ENCODE peak calls at places on chromosomes 4 and X, in six cellular contexts. Z, K, N, X, T and G are unnamed samples.

GRCh38 chrX:37692918-37693317 is 7.3 kb downstream of the XK start:
- DNase-seq in N (no peak), T (peak), X (no peak), Z (no peak), K (no peak), G (no peak)

GRCh38 chr4:106329027-106329618 is 12.8 kb downstream of the AIMP1 start:
- DNase-seq in T (peak), N (no peak), X (no peak), K (peak), Z (peak), G (peak)

GRCh38 chr4:25865586-25865985 is 2.8 kb upstream of the SEL1L3 start:
- DNase-seq in X (no peak), Z (peak), K (no peak), T (no peak), N (no peak), G (no peak)

GRCh38 chr4:81963506-81964020 is 410.2 kb downstream of the HNRNPD start:
- DNase-seq in X (no peak), N (no peak), T (no peak), Z (no peak), K (no peak), G (no peak)

GRCh38 chr4:122542411-122543236 is 78.2 kb downstream of the IL21 start:
- DNase-seq in Z (no peak), X (peak), K (peak), T (peak), N (no peak), G (peak)

GRCh38 chrX:131942045-131942444 is 81.1 kb upstream of the STK26 start:
- DNase-seq in N (no peak), T (no peak), X (no peak), Z (no peak), K (no peak), G (no peak)

GRCh38 chrX:19065535-19065934 is 56.7 kb downstream of the ADGRG2 start:
- DNase-seq in Z (no peak), X (no peak), N (no peak), T (no peak), K (no peak), G (peak)

GRCh38 chrX:151694661-151695582 is at the start of gene PRRG3:
- DNase-seq in K (no peak), T (no peak), N (no peak), X (no peak), Z (no peak), G (no peak)

GRCh38 chrX:153669174-153669890 is 4.3 kb downstream of the PNCK start:
- DNase-seq in Z (no peak), N (no peak), K (peak), X (no peak), T (no peak), G (peak)

GRCh38 chr4:24642941-24643628 is 58.7 kb upstream of the DHX15 start:
- DNase-seq in N (no peak), T (peak), Z (peak), X (no peak), K (peak), G (no peak)

GRCh38 chr4:110005461-110006056 is 92.9 kb downstream of the EGF start:
- DNase-seq in X (peak), N (no peak), Z (peak), T (peak), K (peak), G (peak)

GRCh38 chr4:168584321-168584771 is 87.5 kb downstream of the PALLD start:
- DNase-seq in Z (no peak), K (peak), T (peak), N (no peak), X (no peak), G (no peak)

GRCh38 chr4:16752150-16752549 is 146.3 kb downstream of the LDB2 start:
- DNase-seq in T (peak), Z (no peak), X (no peak), N (no peak), K (peak), G (no peak)

GRCh38 chr4:83110222-83110945 is 4.1 kb downstream of the PLAC8 start:
- DNase-seq in K (peak), Z (peak), T (peak), N (peak), X (peak), G (peak)

GRCh38 chrX:109347618-109348017 is 134.3 kb downstream of the GUCY2F start:
- DNase-seq in Z (no peak), K (peak), X (no peak), N (no peak), T (peak), G (no peak)

GRCh38 chr4:121950680-121951569 is 935 bp downstream of the TRPC3 start:
- DNase-seq in N (no peak), Z (no peak), K (peak), T (peak), X (peak), G (peak)

GRCh38 chrX:100654256-100654655 is 10.3 kb downstream of the SRPX2 start:
- DNase-seq in K (peak), T (peak), N (no peak), Z (peak), X (no peak), G (no peak)

GRCh38 chr4:168696828-168697227 is 200.0 kb downstream of the PALLD start:
- DNase-seq in T (no peak), N (no peak), K (no peak), Z (no peak), X (no peak), G (no peak)

GRCh38 chr4:48215977-48216376 is 53.7 kb downstream of the TEC start:
- DNase-seq in X (no peak), Z (no peak), N (no peak), T (no peak), K (no peak), G (no peak)

GRCh38 chrX:138748480-138748879 is 37.0 kb upstream of the FGF13 start:
- DNase-seq in N (no peak), X (no peak), Z (peak), K (peak), T (peak), G (peak)

GRCh38 chr4:18366762-18367358 is 345.3 kb upstream of the LCORL start:
- DNase-seq in N (no peak), K (peak), X (peak), Z (peak), T (peak), G (peak)

GRCh38 chr4:136900706-136901105 is 631.6 kb downstream of the PCDH18 start:
- DNase-seq in T (peak), K (peak), X (no peak), N (no peak), Z (no peak), G (no peak)

GRCh38 chr4:4344915-4345527 is 41.9 kb upstream of the NSG1 start:
- DNase-seq in N (no peak), X (peak), T (no peak), K (no peak), Z (no peak), G (peak)

GRCh38 chr4:178271386-178271785 is 829.1 kb upstream of the AGA start:
- DNase-seq in X (no peak), Z (no peak), K (no peak), T (no peak), N (no peak), G (no peak)

GRCh38 chr4:85741921-85742591 is 267.1 kb downstream of the ARHGAP24 start:
- DNase-seq in T (no peak), K (no peak), N (no peak), X (no peak), Z (no peak), G (no peak)

GRCh38 chrX:130079824-130080406 is 30.4 kb downstream of the ELF4 start:
- DNase-seq in X (no peak), T (peak), K (peak), N (peak), Z (peak), G (peak)

GRCh38 chr4:77845929-77846328 is 16.7 kb upstream of the MRPL1 start:
- DNase-seq in K (no peak), T (no peak), Z (no peak), X (no peak), N (no peak), G (no peak)

GRCh38 chr4:121510260-121510942 is 129.6 kb upstream of the QRFPR start:
- DNase-seq in T (no peak), Z (no peak), N (no peak), K (no peak), X (no peak), G (peak)

GRCh38 chr4:187183826-187184225 is 460.2 kb upstream of the FAT1 start:
- DNase-seq in T (peak), N (no peak), X (no peak), Z (no peak), K (no peak), G (no peak)

GRCh38 chrX:63503541-63503940 is 152.4 kb upstream of the SPIN4 start:
- DNase-seq in N (no peak), K (peak), X (no peak), Z (peak), T (no peak), G (no peak)

DNA sequence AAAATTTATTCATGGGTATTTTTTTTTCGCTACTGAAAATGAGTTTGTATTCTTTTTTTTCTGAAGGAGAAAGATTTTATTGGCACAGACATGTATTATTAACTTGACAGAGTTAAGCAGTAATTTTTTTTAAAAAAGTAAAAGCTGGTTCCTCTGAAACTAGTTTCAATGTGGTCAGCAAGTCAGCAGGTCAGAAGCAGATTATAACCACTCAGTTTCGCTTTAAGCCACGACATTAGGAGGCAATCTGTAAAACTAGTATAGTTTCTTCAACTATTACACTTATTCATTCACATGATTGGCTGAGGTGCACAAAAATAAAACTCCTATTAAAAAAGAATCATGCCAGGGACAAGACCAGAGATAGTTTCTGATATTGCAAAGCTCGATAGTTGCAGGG is 714.2 kb upstream of the PCDH7 start:
- DNase-seq in N (no peak), X (no peak), K (no peak), Z (no peak), T (no peak), G (no peak)
- H3K4me3 ChIP-seq in N (no peak), X (no peak), K (no peak), Z (no peak), T (no peak), G (no peak)

GRCh38 chr4:107740381-107740780 is 20.3 kb upstream of the PAPSS1 start:
- DNase-seq in Z (peak), X (no peak), N (no peak), T (no peak), K (peak), G (peak)
- TF ChIP-seq CTCF in Z (peak), X (peak), N (peak), T (no peak), K (peak), G (peak)

DNA sequence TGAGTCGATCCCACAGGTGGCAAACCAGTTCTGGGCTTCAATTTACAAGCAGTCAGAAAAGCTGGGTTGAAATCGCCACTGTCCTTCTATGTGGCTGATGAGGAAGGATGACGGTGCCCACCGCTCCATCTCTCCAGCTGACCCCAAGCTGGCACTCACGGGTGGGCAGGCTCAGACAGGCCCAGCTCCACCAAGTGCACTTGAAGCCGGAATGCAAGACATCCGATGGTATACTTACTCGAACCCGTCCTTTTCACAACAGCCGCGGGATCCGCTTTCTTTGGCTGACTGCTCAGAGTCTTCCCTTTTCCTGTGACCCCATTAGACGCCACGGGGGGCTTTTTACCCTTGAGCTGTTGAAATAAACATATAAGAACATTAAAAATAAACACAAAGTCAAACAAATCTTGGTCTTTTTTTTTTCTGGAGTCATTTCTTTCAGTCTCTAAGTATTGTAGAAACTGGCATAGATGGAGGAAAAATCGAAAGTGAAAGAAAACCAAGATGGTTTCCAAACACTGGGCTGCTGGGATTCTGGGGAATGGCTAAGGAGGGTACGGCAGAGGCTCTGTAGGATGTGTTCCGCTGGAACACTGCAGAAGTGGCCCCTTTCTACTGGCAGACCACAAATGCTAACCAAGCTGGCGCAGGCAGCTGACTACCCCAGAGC is 161.0 kb downstream of the AFAP1 start:
- DNase-seq in T (peak), X (no peak), N (no peak), Z (no peak), K (no peak), G (no peak)
- H3K4me3 ChIP-seq in T (peak), X (no peak), N (peak), Z (no peak), K (no peak), G (no peak)

GRCh38 chr4:8341691-8342090 is 72.1 kb downstream of the HTRA3 start:
- DNase-seq in N (no peak), K (no peak), T (no peak), X (no peak), Z (no peak), G (no peak)

GRCh38 chr4:8343967-8344331 is 74.4 kb downstream of the HTRA3 start:
- DNase-seq in Z (no peak), X (no peak), N (peak), K (no peak), T (no peak), G (no peak)

GRCh38 chr4:8340721-8341680 is 71.4 kb downstream of the HTRA3 start:
- DNase-seq in Z (no peak), K (peak), T (peak), N (peak), X (no peak), G (no peak)

GRCh38 chr4:8343051-8343966 is 73.8 kb downstream of the HTRA3 start:
- DNase-seq in N (peak), Z (no peak), K (no peak), X (no peak), T (no peak), G (no peak)

GRCh38 chr4:8342651-8343050 is 73.1 kb downstream of the HTRA3 start:
- DNase-seq in N (no peak), T (no peak), X (no peak), Z (no peak), K (no peak), G (no peak)
- TF ChIP-seq CTCF in N (no peak), T (peak), X (no peak), Z (no peak), K (peak), G (no peak)

GRCh38 chr4:74297556-74297955 is 10.7 kb upstream of the EPGN start:
- DNase-seq in K (no peak), Z (no peak), T (no peak), N (no peak), X (no peak), G (no peak)
- H3K4me3 ChIP-seq in K (no peak), Z (no peak), T (no peak), N (no peak), X (no peak), G (no peak)

DNA sequence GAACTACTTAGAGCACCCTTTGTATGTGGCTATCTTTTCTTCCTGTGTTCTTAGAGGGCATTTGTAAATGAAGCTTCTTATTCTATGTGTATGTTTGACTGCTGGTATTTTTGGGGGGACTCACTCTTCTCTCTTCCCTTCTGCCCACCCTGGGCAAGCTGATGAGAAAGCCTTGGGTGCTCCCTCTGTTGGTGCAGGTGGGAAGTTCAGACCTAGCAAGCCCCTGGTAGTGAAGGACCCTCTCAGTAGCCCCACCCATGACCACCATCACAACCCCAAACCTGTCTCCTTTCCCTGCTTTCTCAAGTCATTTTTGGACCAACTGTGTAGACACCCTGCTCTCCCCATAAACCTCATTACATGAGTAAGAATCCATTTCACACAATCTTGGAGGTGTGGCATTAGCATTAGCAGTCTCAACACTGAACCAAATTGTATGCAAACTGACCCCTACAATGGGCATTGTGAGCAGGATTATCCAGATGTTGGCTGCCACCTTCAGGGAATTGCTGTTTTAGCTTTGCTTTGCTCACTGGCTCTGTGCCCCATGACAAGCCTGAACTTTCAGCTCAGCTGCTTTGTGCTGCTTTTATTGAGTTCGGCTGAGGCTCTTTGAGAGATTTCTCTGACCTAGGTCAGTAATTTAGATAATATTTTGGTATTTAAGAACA is 27.9 kb downstream of the TRIM61 start:
- DNase-seq in T (no peak), Z (no peak), X (no peak), N (no peak), K (no peak), G (peak)
- TF ChIP-seq CTCF in T (peak), Z (no peak), X (peak), N (no peak), K (no peak), G (peak)

GRCh38 chrX:137600769-137601168 is 34.8 kb downstream of the ZIC3 start:
- DNase-seq in Z (no peak), X (no peak), N (no peak), K (no peak), T (no peak), G (no peak)
- H3K4me3 ChIP-seq in Z (no peak), X (no peak), N (no peak), K (no peak), T (no peak), G (no peak)